ENCODE peak calls at places on chromosomes 6 and 20, in seven cellular contexts. G is activated CD4-positive, alpha-beta T cell treated with anti-CD3 and anti-CD28 coated beads, Interleukin-2, amount 50 U/mL, for 24 hours; W is HT1080; C is progenitor cell of endocrine pancreas; Z is H1; Y is central memory CD4-positive, alpha-beta T cell; V is activated T-cell treated with anti-CD3 and anti-CD28 coated beads, Interleukin-2, amount 50 U/mL, for 4 hours. K is an unnamed sample.

GRCh38 chr6:84798257-84798656 is 33.9 kb upstream of the TBX18 start:
- DNase-seq in G (no peak), W (peak), C (no peak), Z (no peak), Y (no peak), V (no peak), K (no peak)

GRCh38 chr6:149896491-149896890 is 1.4 kb downstream of the RAET1E start:
- DNase-seq in G (no peak), W (peak), C (no peak), Z (no peak), Y (no peak), V (no peak), K (no peak)

GRCh38 chr6:28218312-28219248 is 6.5 kb upstream of the ZSCAN9 start:
- DNase-seq in G (no peak), W (peak), C (no peak), Z (peak), Y (no peak), V (no peak), K (no peak)

GRCh38 chr6:108707328-108707976 is 140.8 kb upstream of the ARMC2 start:
- DNase-seq in G (no peak), W (no peak), C (no peak), Z (no peak), Y (no peak), V (no peak), K (no peak)

GRCh38 chr6:57310817-57311157 is 6.6 kb upstream of the PRIM2 start:
- DNase-seq in G (no peak), W (no peak), C (no peak), Z (no peak), Y (no peak), V (no peak), K (no peak)

GRCh38 chr20:43955244-43956191 is 40.9 kb downstream of the TOX2 start:
- DNase-seq in G (no peak), W (peak), C (no peak), Z (no peak), Y (peak), V (peak), K (peak)

GRCh38 chr6:109469591-109470189 is 13.3 kb downstream of the ZBTB24 start:
- DNase-seq in G (no peak), W (no peak), C (no peak), Z (no peak), Y (no peak), V (no peak), K (no peak)

GRCh38 chr6:149614352-149614751 is 34.2 kb downstream of the KATNA1 start:
- DNase-seq in G (no peak), W (no peak), C (no peak), Z (no peak), Y (no peak), V (no peak), K (no peak)

GRCh38 chr20:34528921-34529297 is 12.7 kb downstream of the DYNLRB1 start:
- DNase-seq in G (no peak), W (no peak), C (no peak), Z (no peak), Y (no peak), V (no peak), K (no peak)

K was measured in Jurkat, Clone E6-1.